ENCODE peak calls at places on chromosomes 6 and 20, in seven cellular contexts. One of them, this sample, is unnamed.

GRCh38 chr6:158715330-158716311 is 65.8 kb downstream of the SYTL3 start:
- DNase-seq in MM.1S: no peak
- DNase-seq in epithelial cell of esophagus: no peak
- DNase-seq in heart right ventricle: no peak
- DNase-seq in HFF-Myc: no peak
- DNase-seq in cardiac fibroblast: no peak
- DNase-seq in HepG2: no peak
- DNase-seq in this sample: no peak

GRCh38 chr6:31898200-31899011 is 908 bp upstream of the EHMT2 start:
- DNase-seq in MM.1S: peak
- DNase-seq in epithelial cell of esophagus: peak
- DNase-seq in heart right ventricle: no peak
- DNase-seq in HFF-Myc: no peak
- DNase-seq in cardiac fibroblast: peak
- DNase-seq in HepG2: peak
- DNase-seq in this sample: no peak

GRCh38 chr20:50680106-50680960 is 11.0 kb downstream of the RIPOR3 start:
- DNase-seq in MM.1S: no peak
- DNase-seq in epithelial cell of esophagus: no peak
- DNase-seq in heart right ventricle: no peak
- DNase-seq in HFF-Myc: no peak
- DNase-seq in cardiac fibroblast: no peak
- DNase-seq in HepG2: peak
- DNase-seq in this sample: no peak

GRCh38 chr20:32366380-32366779 is 8.2 kb downstream of the ASXL1 start:
- DNase-seq in MM.1S: no peak
- DNase-seq in epithelial cell of esophagus: no peak
- DNase-seq in heart right ventricle: no peak
- DNase-seq in HFF-Myc: no peak
- DNase-seq in cardiac fibroblast: no peak
- DNase-seq in HepG2: no peak
- DNase-seq in this sample: no peak

GRCh38 chr6:34391711-34392496 is 565 bp downstream of the NUDT3 start:
- DNase-seq in MM.1S: peak
- DNase-seq in epithelial cell of esophagus: peak
- DNase-seq in heart right ventricle: peak
- DNase-seq in HFF-Myc: no peak
- DNase-seq in cardiac fibroblast: peak
- DNase-seq in HepG2: peak
- DNase-seq in this sample: no peak

GRCh38 chr6:155530219-155530834 is 74.7 kb upstream of the NOX3 start:
- DNase-seq in MM.1S: peak
- DNase-seq in epithelial cell of esophagus: peak
- DNase-seq in heart right ventricle: no peak
- DNase-seq in HFF-Myc: peak
- DNase-seq in cardiac fibroblast: peak
- DNase-seq in HepG2: peak
- DNase-seq in this sample: no peak

GRCh38 chr20:57867181-57867803 is 157.5 kb upstream of the PMEPA1 start:
- DNase-seq in MM.1S: no peak
- DNase-seq in epithelial cell of esophagus: peak
- DNase-seq in heart right ventricle: no peak
- DNase-seq in HFF-Myc: no peak
- DNase-seq in cardiac fibroblast: no peak
- DNase-seq in HepG2: no peak
- DNase-seq in this sample: no peak

GRCh38 chr20:41003143-41003932 is 25.3 kb upstream of the TOP1 start:
- DNase-seq in MM.1S: no peak
- DNase-seq in epithelial cell of esophagus: peak
- DNase-seq in heart right ventricle: peak
- DNase-seq in HFF-Myc: peak
- DNase-seq in cardiac fibroblast: peak
- DNase-seq in HepG2: peak
- DNase-seq in this sample: peak

GRCh38 chr20:22489614-22490286 is 94.6 kb downstream of the FOXA2 start:
- DNase-seq in MM.1S: no peak
- DNase-seq in epithelial cell of esophagus: peak
- DNase-seq in heart right ventricle: no peak
- DNase-seq in HFF-Myc: no peak
- DNase-seq in cardiac fibroblast: no peak
- DNase-seq in HepG2: peak
- DNase-seq in this sample: no peak

GRCh38 chr6:155212106-155212505 is 51.7 kb upstream of the CLDN20 start:
- DNase-seq in MM.1S: no peak
- DNase-seq in epithelial cell of esophagus: no peak
- DNase-seq in heart right ventricle: no peak
- DNase-seq in HFF-Myc: no peak
- DNase-seq in cardiac fibroblast: no peak
- DNase-seq in HepG2: no peak
- DNase-seq in this sample: no peak

GRCh38 chr20:10625641-10626040 is 48.2 kb downstream of the JAG1 start:
- DNase-seq in MM.1S: no peak
- DNase-seq in epithelial cell of esophagus: peak
- DNase-seq in heart right ventricle: no peak
- DNase-seq in HFF-Myc: no peak
- DNase-seq in cardiac fibroblast: no peak
- DNase-seq in HepG2: no peak
- DNase-seq in this sample: no peak

GRCh38 chr6:130890531-130890950 is 63.3 kb downstream of the SMLR1 start:
- DNase-seq in MM.1S: no peak
- DNase-seq in epithelial cell of esophagus: no peak
- DNase-seq in heart right ventricle: no peak
- DNase-seq in HFF-Myc: no peak
- DNase-seq in cardiac fibroblast: peak
- DNase-seq in HepG2: no peak
- DNase-seq in this sample: no peak

GRCh38 chr6:93424303-93425064 is 5.1 kb upstream of the EPHA7 start:
- DNase-seq in MM.1S: peak
- DNase-seq in epithelial cell of esophagus: peak
- DNase-seq in heart right ventricle: no peak
- DNase-seq in HFF-Myc: no peak
- DNase-seq in cardiac fibroblast: peak
- DNase-seq in HepG2: no peak
- DNase-seq in this sample: no peak

GRCh38 chr6:7978736-7979135 is 68.1 kb upstream of the TXNDC5 start:
- DNase-seq in MM.1S: no peak
- DNase-seq in epithelial cell of esophagus: no peak
- DNase-seq in heart right ventricle: no peak
- DNase-seq in HFF-Myc: no peak
- DNase-seq in cardiac fibroblast: no peak
- DNase-seq in HepG2: no peak
- DNase-seq in this sample: peak

GRCh38 chr20:33647603-33648395 is 14.3 kb upstream of the C20orf144 start:
- DNase-seq in MM.1S: peak
- DNase-seq in epithelial cell of esophagus: no peak
- DNase-seq in heart right ventricle: no peak
- DNase-seq in HFF-Myc: no peak
- DNase-seq in cardiac fibroblast: peak
- DNase-seq in HepG2: no peak
- DNase-seq in this sample: no peak

GRCh38 chr20:19690462-19690861 is 67.6 kb upstream of the RIN2 start:
- DNase-seq in MM.1S: no peak
- DNase-seq in epithelial cell of esophagus: no peak
- DNase-seq in heart right ventricle: no peak
- DNase-seq in HFF-Myc: no peak
- DNase-seq in cardiac fibroblast: no peak
- DNase-seq in HepG2: no peak
- DNase-seq in this sample: no peak

GRCh38 chr6:165913676-165914570 is 250.9 kb upstream of the PDE10A start:
- DNase-seq in MM.1S: no peak
- DNase-seq in epithelial cell of esophagus: no peak
- DNase-seq in heart right ventricle: no peak
- DNase-seq in HFF-Myc: no peak
- DNase-seq in cardiac fibroblast: peak
- DNase-seq in HepG2: no peak
- DNase-seq in this sample: no peak

GRCh38 chr20:35771367-35771688 is 487 bp upstream of the PHF20 start:
- DNase-seq in MM.1S: no peak
- DNase-seq in epithelial cell of esophagus: no peak
- DNase-seq in heart right ventricle: no peak
- DNase-seq in HFF-Myc: no peak
- DNase-seq in cardiac fibroblast: no peak
- DNase-seq in HepG2: no peak
- DNase-seq in this sample: no peak

GRCh38 chr6:11218827-11219826 is 13.3 kb downstream of the NEDD9 start:
- DNase-seq in MM.1S: no peak
- DNase-seq in epithelial cell of esophagus: no peak
- DNase-seq in heart right ventricle: peak
- DNase-seq in HFF-Myc: no peak
- DNase-seq in cardiac fibroblast: peak
- DNase-seq in HepG2: peak
- DNase-seq in this sample: no peak

DNA sequence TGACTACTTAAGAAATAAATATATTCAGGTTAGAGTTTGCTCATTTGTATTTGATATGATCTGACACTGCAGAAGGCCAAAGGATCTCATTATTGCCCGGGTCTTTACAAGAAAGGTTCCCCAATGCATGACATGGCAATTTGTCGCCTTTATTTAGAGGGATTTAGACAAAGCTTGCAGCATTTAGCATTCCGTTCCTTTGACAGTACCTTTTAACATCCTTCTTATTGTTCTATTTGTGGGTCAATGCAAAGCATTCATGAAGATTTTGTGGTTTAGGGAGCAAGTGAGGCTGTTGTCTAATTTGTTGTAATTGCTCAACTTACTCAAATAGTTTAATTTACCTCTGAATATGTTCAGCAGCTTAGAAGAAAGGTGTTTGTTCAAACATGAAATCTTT is 230.8 kb upstream of the FLRT3 start:
- DNase-seq in MM.1S: no peak
- DNase-seq in epithelial cell of esophagus: peak
- DNase-seq in heart right ventricle: no peak
- DNase-seq in HFF-Myc: no peak
- DNase-seq in cardiac fibroblast: no peak
- DNase-seq in HepG2: no peak
- DNase-seq in this sample: peak
- H3K4me3 ChIP-seq in MM.1S: no peak
- H3K4me3 ChIP-seq in epithelial cell of esophagus: no peak
- H3K4me3 ChIP-seq in heart right ventricle: no peak
- H3K4me3 ChIP-seq in HFF-Myc: no peak
- H3K4me3 ChIP-seq in cardiac fibroblast: no peak
- H3K4me3 ChIP-seq in HepG2: no peak
- H3K4me3 ChIP-seq in this sample: no peak

DNA sequence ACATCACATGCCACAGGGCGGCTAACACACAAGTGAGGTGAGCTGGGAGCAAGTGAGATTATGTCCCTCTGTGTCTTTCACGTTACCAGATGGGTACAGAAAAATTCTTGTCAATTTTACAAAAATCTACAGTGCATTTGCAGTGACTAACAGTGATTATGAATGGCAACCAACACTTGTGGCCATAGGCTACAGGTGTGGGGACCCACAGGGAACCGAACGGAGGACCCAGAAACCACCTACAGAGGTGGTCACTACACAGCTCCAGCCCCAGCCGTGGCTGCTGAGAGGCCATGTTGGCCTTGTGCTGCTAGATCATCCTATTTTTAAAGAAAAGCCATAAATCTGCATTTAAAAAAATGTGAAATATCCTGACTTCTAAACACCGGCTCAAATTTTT is 50.2 kb downstream of the FYN start:
- DNase-seq in MM.1S: no peak
- DNase-seq in epithelial cell of esophagus: no peak
- DNase-seq in heart right ventricle: no peak
- DNase-seq in HFF-Myc: no peak
- DNase-seq in cardiac fibroblast: no peak
- DNase-seq in HepG2: no peak
- DNase-seq in this sample: no peak
- H3K4me3 ChIP-seq in MM.1S: no peak
- H3K4me3 ChIP-seq in epithelial cell of esophagus: no peak
- H3K4me3 ChIP-seq in heart right ventricle: no peak
- H3K4me3 ChIP-seq in HFF-Myc: no peak
- H3K4me3 ChIP-seq in cardiac fibroblast: no peak
- H3K4me3 ChIP-seq in HepG2: no peak
- H3K4me3 ChIP-seq in this sample: no peak

DNA sequence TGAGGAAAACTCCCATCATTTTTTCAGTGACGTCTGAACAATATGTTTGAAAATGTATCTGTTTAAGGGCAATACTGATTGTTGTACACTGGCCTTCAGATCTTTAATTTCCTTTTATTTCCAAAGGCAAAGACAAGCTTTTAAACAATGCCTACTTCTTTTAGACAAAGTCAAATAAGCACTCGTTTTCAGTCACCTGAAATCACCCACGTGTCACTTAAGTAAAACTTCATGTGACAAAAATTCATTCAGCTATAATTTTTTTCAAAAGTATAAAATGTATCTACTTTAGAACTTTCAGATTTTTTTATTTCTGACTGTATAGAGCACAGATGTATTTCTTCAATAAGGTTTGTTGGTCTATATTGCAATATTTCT is 113.5 kb upstream of the BEND6 start:
- DNase-seq in MM.1S: no peak
- DNase-seq in epithelial cell of esophagus: no peak
- DNase-seq in heart right ventricle: no peak
- DNase-seq in HFF-Myc: no peak
- DNase-seq in cardiac fibroblast: no peak
- DNase-seq in HepG2: no peak
- DNase-seq in this sample: no peak
- H3K4me3 ChIP-seq in MM.1S: peak
- H3K4me3 ChIP-seq in epithelial cell of esophagus: no peak
- H3K4me3 ChIP-seq in heart right ventricle: peak
- H3K4me3 ChIP-seq in HFF-Myc: peak
- H3K4me3 ChIP-seq in cardiac fibroblast: peak
- H3K4me3 ChIP-seq in HepG2: no peak
- H3K4me3 ChIP-seq in this sample: peak

DNA sequence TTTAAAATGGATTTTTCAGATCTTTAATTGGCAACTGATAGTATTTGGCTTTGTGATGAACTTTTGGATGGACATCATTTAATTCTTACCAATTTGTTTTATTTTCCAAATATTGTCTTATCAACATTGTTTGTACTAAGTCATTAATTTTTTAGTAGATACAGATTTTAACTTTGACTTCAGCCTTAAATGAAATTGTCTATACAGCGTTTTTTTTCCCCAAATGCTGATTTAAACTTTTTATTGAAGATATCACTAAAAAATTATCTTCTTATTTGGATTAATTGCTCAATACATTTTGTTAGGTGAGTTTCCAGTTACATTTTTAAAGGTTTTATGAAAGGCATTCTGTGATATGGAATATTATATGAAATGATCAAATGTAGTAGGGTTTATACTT is 123.6 kb upstream of the MMS22L start:
- DNase-seq in MM.1S: no peak
- DNase-seq in epithelial cell of esophagus: no peak
- DNase-seq in heart right ventricle: no peak
- DNase-seq in HFF-Myc: no peak
- DNase-seq in cardiac fibroblast: no peak
- DNase-seq in HepG2: no peak
- DNase-seq in this sample: no peak
- H3K4me3 ChIP-seq in MM.1S: no peak
- H3K4me3 ChIP-seq in epithelial cell of esophagus: no peak
- H3K4me3 ChIP-seq in heart right ventricle: no peak
- H3K4me3 ChIP-seq in HFF-Myc: no peak
- H3K4me3 ChIP-seq in cardiac fibroblast: no peak
- H3K4me3 ChIP-seq in HepG2: no peak
- H3K4me3 ChIP-seq in this sample: no peak